ENCODE peak calls at places on chromosomes 2 and 18, in six cellular contexts. S is neuronal stem cell, B is vagina, L is heart right ventricle, X is esophagus squamous epithelium, C is mucosa of descending colon. D is an unnamed sample.
A peak's percentile ranks its signal among the peaks of the same experiment; 100 is the strongest.

GRCh38 chr18:62264984-62265383 is 60.1 kb upstream of the TNFRSF11A start:
- DNase-seq in S (no peak), B (no peak), L (no peak), X (no peak), C (no peak), D (no peak)

GRCh38 chr18:75422341-75422910 is 5.1 kb downstream of the SMIM21 start:
- DNase-seq in S (no peak), B (no peak), L (no peak), X (no peak), C (no peak), D (no peak)

GRCh38 chr2:238104071-238104511 is 4.0 kb downstream of the ESPNL start:
- DNase-seq in S (no peak), B (no peak), L (no peak), X (no peak), C (no peak), D (no peak)

GRCh38 chr2:68217729-68218128 is 34.6 kb downstream of the PPP3R1 start:
- DNase-seq in S (no peak), B (no peak), L (no peak), X (no peak), C (no peak), D (no peak)

GRCh38 chr2:41941831-41942230 is 106.0 kb upstream of the PKDCC start:
- DNase-seq in S (no peak), B (no peak), L (no peak), X (no peak), C (no peak), D (no peak)

GRCh38 chr2:96105152-96105915 is 11.0 kb downstream of the ADRA2B start:
- DNase-seq in S (no peak), B (no peak), L (no peak), X (no peak), C (peak; percentile 3), D (no peak)

GRCh38 chr2:127255721-127256120 is 35.6 kb upstream of the CYP27C1 start:
- DNase-seq in S (no peak), B (no peak), L (no peak), X (no peak), C (no peak), D (no peak)

GRCh38 chr18:74498712-74499629 is 2.8 kb downstream of the CNDP2 start:
- DNase-seq in S (no peak), B (no peak), L (peak; percentile 46), X (peak; percentile 26), C (peak; percentile 63), D (no peak)

GRCh38 chr2:19255481-19255880 is 102.9 kb downstream of the OSR1 start:
- DNase-seq in S (no peak), B (no peak), L (no peak), X (no peak), C (no peak), D (no peak)

GRCh38 chr18:41933778-41934177 is 21.3 kb upstream of the PIK3C3 start:
- DNase-seq in S (no peak), B (no peak), L (no peak), X (no peak), C (no peak), D (no peak)

GRCh38 chr2:43221660-43222471 is 4.5 kb downstream of the ZFP36L2 start:
- DNase-seq in S (peak; percentile 86), B (peak; percentile 98), L (peak; percentile 84), X (peak; percentile 35), C (peak; percentile 88), D (peak; percentile 93)

GRCh38 chr2:127623388-127624320 is 22.3 kb upstream of the GPR17 start:
- DNase-seq in S (no peak), B (no peak), L (no peak), X (no peak), C (no peak), D (no peak)

GRCh38 chr2:216548901-216549321 is 50.3 kb downstream of the RPL37A start:
- DNase-seq in S (no peak), B (no peak), L (peak; percentile 59), X (no peak), C (no peak), D (no peak)

GRCh38 chr18:68837665-68838390 is 39.9 kb downstream of the CCDC102B start:
- DNase-seq in S (no peak), B (no peak), L (no peak), X (no peak), C (no peak), D (no peak)

GRCh38 chr2:239021651-239022436 is 174.0 kb downstream of the TWIST2 start:
- DNase-seq in S (no peak), B (no peak), L (no peak), X (no peak), C (no peak), D (no peak)

GRCh38 chr18:46211816-46212215 is 107.6 kb downstream of the HAUS1 start:
- DNase-seq in S (no peak), B (no peak), L (no peak), X (no peak), C (no peak), D (no peak)

GRCh38 chr2:157933549-157933948 is 57.4 kb upstream of the ACVR1 start:
- DNase-seq in S (peak; percentile 11), B (no peak), L (no peak), X (no peak), C (no peak), D (no peak)

GRCh38 chr2:240564571-240565266 is 3.6 kb upstream of the RNPEPL1 start:
- DNase-seq in S (no peak), B (no peak), L (no peak), X (no peak), C (no peak), D (peak; percentile 17)

GRCh38 chr2:14540003-14540402 is 92.5 kb upstream of the LRATD1 start:
- DNase-seq in S (no peak), B (no peak), L (no peak), X (no peak), C (no peak), D (no peak)

GRCh38 chr2:229296016-229296415 is 24.9 kb upstream of the PID1 start:
- DNase-seq in S (no peak), B (no peak), L (no peak), X (no peak), C (no peak), D (no peak)

GRCh38 chr2:185208261-185208660 is 530.3 kb upstream of the FSIP2 start:
- DNase-seq in S (peak; percentile 48), B (no peak), L (no peak), X (no peak), C (no peak), D (peak; percentile 64)

GRCh38 chr2:105032476-105032875 is 5.4 kb upstream of the MRPS9 start:
- DNase-seq in S (no peak), B (no peak), L (no peak), X (no peak), C (no peak), D (no peak)

GRCh38 chr2:85312404-85312803 is 15.4 kb downstream of the TGOLN2 start:
- DNase-seq in S (no peak), B (no peak), L (no peak), X (no peak), C (no peak), D (no peak)

GRCh38 chr2:75055820-75056675 is 97.6 kb downstream of the POLE4 start:
- DNase-seq in S (no peak), B (no peak), L (no peak), X (no peak), C (no peak), D (peak; percentile 80)

GRCh38 chr18:13496691-13497281 is 229.6 kb downstream of the FAM210A start:
- DNase-seq in S (no peak), B (no peak), L (no peak), X (no peak), C (no peak), D (no peak)

GRCh38 chr2:85578243-85579180 is 1.1 kb downstream of the VAMP8 start:
- DNase-seq in S (no peak), B (no peak), L (peak; percentile 54), X (no peak), C (peak; percentile 68), D (no peak)

GRCh38 chr2:227684258-227684657 is 17.7 kb downstream of the SCYGR5 start:
- DNase-seq in S (no peak), B (no peak), L (no peak), X (no peak), C (no peak), D (no peak)

GRCh38 chr2:44819061-44819460 is 122.4 kb upstream of the SIX3 start:
- DNase-seq in S (no peak), B (no peak), L (no peak), X (no peak), C (no peak), D (no peak)

GRCh38 chr2:162317910-162318279 is 589 bp downstream of the IFIH1 start:
- DNase-seq in S (no peak), B (no peak), L (peak; percentile 19), X (no peak), C (peak; percentile 67), D (no peak)

GRCh38 chr2:46299365-46300263 is 2.4 kb downstream of the EPAS1 start:
- DNase-seq in S (peak; percentile 41), B (no peak), L (peak; percentile 74), X (no peak), C (peak; percentile 74), D (no peak)

GRCh38 chr2:45169339-45170190 is 160.3 kb upstream of the SIX2 start:
- DNase-seq in S (peak; percentile 36), B (no peak), L (peak; percentile 11), X (no peak), C (no peak), D (no peak)

GRCh38 chr2:172698041-172698863 is 37.4 kb upstream of the RAPGEF4 start:
- DNase-seq in S (no peak), B (no peak), L (no peak), X (no peak), C (no peak), D (no peak)

GRCh38 chr2:85769236-85769986 is 15.6 kb downstream of the ATOH8 start:
- DNase-seq in S (no peak), B (no peak), L (no peak), X (no peak), C (no peak), D (peak; percentile 36)

GRCh38 chr2:54666741-54667639 is 56.5 kb upstream of the EML6 start:
- DNase-seq in S (no peak), B (peak; percentile 89), L (peak; percentile 52), X (no peak), C (no peak), D (no peak)

GRCh38 chr18:8814206-8814605 is 108.8 kb downstream of the MTCL1 start:
- DNase-seq in S (no peak), B (no peak), L (no peak), X (no peak), C (no peak), D (no peak)

GRCh38 chr2:66695211-66695735 is 260.3 kb downstream of the MEIS1 start:
- DNase-seq in S (no peak), B (no peak), L (no peak), X (no peak), C (no peak), D (peak; percentile 23)
- H3K4me1 ChIP-seq in S (peaks cover 38% of the 10 kb centered on the region), B (peaks cover 8% of the 10 kb centered on the region), L (no peaks in the 10 kb centered on the region), X (no peaks in the 10 kb centered on the region), C (peaks cover 4% of the 10 kb centered on the region), D (peaks cover 68% of the 10 kb centered on the region)

GRCh38 chr2:110802213-110802932 is 70.0 kb downstream of the ACOXL start:
- DNase-seq in S (no peak), B (no peak), L (no peak), X (no peak), C (no peak), D (no peak)
- H3K4me3 ChIP-seq in S (no peak overlapping the region), B (no peak overlapping the region), L (no peak overlapping the region), X (no peak overlapping the region), C (no peak overlapping the region), D (no peak overlapping the region)

GRCh38 chr2:222902660-222903059 is 41.8 kb downstream of the ACSL3 start:
- DNase-seq in S (no peak), B (no peak), L (no peak), X (no peak), C (no peak), D (no peak)
- H3K4me1 ChIP-seq in S (no peaks in the 10 kb centered on the region), B (peaks cover 25% of the 10 kb centered on the region), L (peaks cover 3% of the 10 kb centered on the region), X (no peaks in the 10 kb centered on the region), C (no peaks in the 10 kb centered on the region), D (peaks cover 8% of the 10 kb centered on the region)

GRCh38 chr2:167188596-167188967 is 300.3 kb downstream of the XIRP2 start:
- DNase-seq in S (no peak), B (no peak), L (no peak), X (no peak), C (no peak), D (no peak)
- H3K4me3 ChIP-seq in S (no peak overlapping the region), B (no peak overlapping the region), L (peak overlapping the region; percentile 52), X (no peak overlapping the region), C (no peak overlapping the region), D (no peak overlapping the region)

D was measured in HAP-1.